ENCODE peak calls at places on chromosome 1, in five cellular contexts. M is GM20000; C is naive thymus-derived CD8-positive, alpha-beta T cell; K is amniotic stem cell; B is H54. E is an unnamed sample.

GRCh38 chr1:2204384-2205190 is 10.0 kb upstream of the FAAP20 start:
- DNase-seq in K (peak), M (peak), B (peak), C (peak), E (peak)

GRCh38 chr1:208880433-208881100 is 636.4 kb upstream of the PLXNA2 start:
- DNase-seq in B (no peak), M (no peak), K (no peak), C (no peak), E (no peak)

GRCh38 chr1:27868932-27869718 is 3.2 kb upstream of the THEMIS2 start:
- DNase-seq in M (peak), K (no peak), B (no peak), C (peak), E (no peak)

GRCh38 chr1:94130851-94131595 is 10.1 kb upstream of the ABCA4 start:
- DNase-seq in B (no peak), K (no peak), M (no peak), C (no peak), E (peak)

GRCh38 chr1:42953182-42954180 is 5.2 kb downstream of the SLC2A1 start:
- DNase-seq in C (no peak), M (no peak), B (no peak), K (no peak), E (no peak)

GRCh38 chr1:22470227-22470626 is 18.6 kb downstream of the ZBTB40 start:
- DNase-seq in C (no peak), M (no peak), K (no peak), B (no peak), E (no peak)

GRCh38 chr1:71193153-71193552 is 112.3 kb upstream of the ZRANB2 start:
- DNase-seq in M (no peak), C (no peak), K (no peak), B (no peak), E (no peak)

GRCh38 chr1:170483041-170483440 is 48.9 kb upstream of the GORAB start:
- DNase-seq in B (no peak), C (no peak), K (no peak), M (no peak), E (no peak)

GRCh38 chr1:17629460-17629859 is 90.0 kb downstream of the ARHGEF10L start:
- DNase-seq in B (no peak), K (no peak), M (no peak), C (no peak), E (no peak)

GRCh38 chr1:221868894-221869293 is 127.0 kb upstream of the DUSP10 start:
- DNase-seq in M (no peak), B (peak), C (no peak), K (peak), E (no peak)

GRCh38 chr1:48761411-48761810 is 15.3 kb downstream of the BEND5 start:
- DNase-seq in C (no peak), M (no peak), K (no peak), B (no peak), E (no peak)

GRCh38 chr1:94302960-94303359 is 65.6 kb upstream of the ARHGAP29 start:
- DNase-seq in C (no peak), B (no peak), K (no peak), M (no peak), E (peak)

GRCh38 chr1:113002297-113002696 is 46.3 kb upstream of the SLC16A1 start:
- DNase-seq in C (no peak), B (no peak), K (no peak), M (no peak), E (no peak)